ENCODE peak calls at places on chromosomes 12 and 14, in eight cellular contexts. F is stomach, D is ovary, T is upper lobe of left lung, M is suprapubic skin, K is esophagus muscularis mucosa, U is transverse colon, Q is sigmoid colon. N is an unnamed sample. For H3K36me3, the result is how much of the 10 kb centered on the place peaks cover.

GRCh38 chr12:69553626-69554248 is 31.5 kb upstream of the CCT2 start:
- DNase-seq in F (no peak), D (no peak), T (no peak), M (no peak), K (no peak), U (no peak), Q (no peak), N (no peak)

GRCh38 chr12:89383235-89384049 is 31.1 kb upstream of the DUSP6 start:
- DNase-seq in F (no peak), D (no peak), T (no peak), M (no peak), K (no peak), U (peak), Q (no peak), N (no peak)

GRCh38 chr12:10740182-10740581 is 17.1 kb upstream of the YBX3 start:
- DNase-seq in F (no peak), D (no peak), T (no peak), M (no peak), K (no peak), U (no peak), Q (no peak), N (no peak)

GRCh38 chr12:133129368-133130037 is 571 bp downstream of the ZNF891 start:
- DNase-seq in F (no peak), D (no peak), T (peak), M (no peak), K (no peak), U (no peak), Q (no peak), N (no peak)

GRCh38 chr12:1832801-1833595 is 12.6 kb downstream of the LRTM2 start:
- DNase-seq in F (no peak), D (no peak), T (no peak), M (no peak), K (no peak), U (no peak), Q (peak), N (no peak)

GRCh38 chr12:105573574-105573973 is 243.1 kb downstream of the C12orf75 start:
- DNase-seq in F (no peak), D (no peak), T (no peak), M (no peak), K (no peak), U (no peak), Q (no peak), N (no peak)

GRCh38 chr12:107287436-107288413 is 194.4 kb upstream of the CRY1 start:
- DNase-seq in F (no peak), D (no peak), T (no peak), M (no peak), K (peak), U (no peak), Q (no peak), N (no peak)

GRCh38 chr12:78392918-78393317 is 471.7 kb upstream of the SYT1 start:
- DNase-seq in F (no peak), D (peak), T (no peak), M (no peak), K (no peak), U (no peak), Q (no peak), N (no peak)

GRCh38 chr12:5114436-5114835 is 70.8 kb downstream of the KCNA5 start:
- DNase-seq in F (no peak), D (no peak), T (no peak), M (no peak), K (no peak), U (no peak), Q (no peak), N (no peak)

GRCh38 chr12:79191391-79191790 is 326.8 kb downstream of the SYT1 start:
- DNase-seq in F (no peak), D (no peak), T (no peak), M (no peak), K (no peak), U (no peak), Q (no peak), N (no peak)

GRCh38 chr12:103373088-103373523 is 122.7 kb downstream of the C12orf42 start:
- DNase-seq in F (peak), D (no peak), T (no peak), M (no peak), K (no peak), U (no peak), Q (no peak), N (no peak)

GRCh38 chr12:88206636-88207035 is 64.5 kb downstream of the TMTC3 start:
- DNase-seq in F (no peak), D (no peak), T (no peak), M (no peak), K (no peak), U (no peak), Q (no peak), N (peak)

GRCh38 chr14:74964787-74965769 is 9.7 kb upstream of the PGF start:
- DNase-seq in F (no peak), D (no peak), T (no peak), M (no peak), K (no peak), U (no peak), Q (peak), N (no peak)

GRCh38 chr14:91257328-91258020 is 13.0 kb upstream of the GPR68 start:
- DNase-seq in F (no peak), D (no peak), T (no peak), M (no peak), K (no peak), U (no peak), Q (no peak), N (no peak)

GRCh38 chr12:42946776-42947435 is 357.4 kb upstream of the PRICKLE1 start:
- DNase-seq in F (no peak), D (no peak), T (no peak), M (no peak), K (no peak), U (no peak), Q (no peak), N (no peak)

GRCh38 chr12:1933342-1933992 is 15.0 kb upstream of the CACNA2D4 start:
- DNase-seq in F (peak), D (no peak), T (peak), M (no peak), K (no peak), U (no peak), Q (peak), N (no peak)

GRCh38 chr12:27280412-27280811 is 36.3 kb downstream of the STK38L start:
- DNase-seq in F (no peak), D (no peak), T (no peak), M (no peak), K (no peak), U (peak), Q (no peak), N (no peak)

GRCh38 chr14:76329150-76329881 is 46.6 kb upstream of the ESRRB start:
- DNase-seq in F (no peak), D (no peak), T (peak), M (no peak), K (no peak), U (no peak), Q (peak), N (no peak)

GRCh38 chr12:76144253-76144564 is 59.7 kb upstream of the NAP1L1 start:
- DNase-seq in F (peak), D (no peak), T (no peak), M (no peak), K (no peak), U (peak), Q (no peak), N (peak)

GRCh38 chr12:14256555-14257169 is 108.8 kb upstream of the ATF7IP start:
- DNase-seq in F (peak), D (peak), T (no peak), M (peak), K (no peak), U (peak), Q (peak), N (peak)
- TF ChIP-seq EP300 in F (no peak), D (no peak), T (no peak), M (no peak), K (no peak), U (no peak), Q (no peak), N (peak)

DNA sequence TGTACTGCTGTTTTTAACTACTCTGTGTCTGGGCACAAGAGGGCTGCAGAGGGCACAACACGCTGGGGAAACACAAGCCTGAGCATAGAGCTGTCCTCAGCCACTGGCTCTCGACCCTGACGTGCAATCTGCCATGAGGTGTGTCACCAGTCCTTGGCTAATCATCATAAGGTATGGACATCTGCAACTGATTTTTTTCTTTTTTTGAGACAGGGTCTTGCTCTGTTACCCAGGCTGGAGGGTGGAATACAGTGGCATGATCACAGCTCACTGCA is 29.5 kb downstream of the PXN start:
- DNase-seq in F (no peak), D (no peak), T (no peak), M (no peak), K (no peak), U (no peak), Q (no peak), N (no peak)
- H3K27ac ChIP-seq in F (peak), D (no peak), T (peak), M (peak), K (peak), U (peak), Q (peak), N (peak)

DNA sequence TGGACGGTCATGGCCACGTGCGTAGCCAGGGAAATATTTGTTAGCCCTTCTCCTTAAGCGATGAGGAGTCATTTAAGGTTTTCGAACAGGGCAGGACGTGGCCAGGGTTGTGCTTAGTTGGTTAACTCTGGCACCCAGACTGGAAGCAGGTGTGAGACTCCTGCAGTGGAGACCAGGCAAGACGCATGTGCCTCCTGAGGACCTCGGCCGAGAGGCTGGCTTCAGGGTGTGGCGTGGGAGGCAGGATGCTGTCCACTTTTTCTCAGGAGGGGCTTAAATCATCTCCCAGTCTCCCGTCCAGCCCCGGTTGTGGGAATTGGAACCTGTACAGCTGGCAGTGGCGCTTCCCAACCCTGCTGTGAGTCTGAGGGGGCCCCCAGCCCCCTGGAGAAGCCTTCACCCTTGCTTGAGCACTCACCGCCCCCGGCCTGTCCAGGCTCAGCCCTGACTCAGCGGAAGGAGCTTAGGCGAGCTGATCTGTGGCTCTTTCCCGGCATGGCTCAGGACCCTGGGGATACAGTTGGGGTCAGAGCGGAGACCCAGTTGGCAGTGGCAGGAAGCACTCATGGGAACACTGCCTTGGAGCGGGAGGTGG is 46.3 kb upstream of the TSPAN9 start:
- DNase-seq in F (no peak), D (no peak), T (peak), M (no peak), K (no peak), U (no peak), Q (no peak), N (no peak)
- H3K36me3 ChIP-seq in F (under half), D (under half), T (under half), M (under half), K (under half), U (under half), Q (under half), N (under half)

GRCh38 chr12:72995616-72996015 is 723.4 kb downstream of the TRHDE start:
- DNase-seq in F (no peak), D (no peak), T (no peak), M (no peak), K (no peak), U (no peak), Q (no peak), N (no peak)
- TF ChIP-seq EP300 in F (no peak), D (no peak), T (no peak), M (no peak), K (no peak), U (no peak), Q (no peak), N (no peak)

GRCh38 chr12:19517583-19517982 is 78.3 kb downstream of the AEBP2 start:
- DNase-seq in F (no peak), D (no peak), T (no peak), M (no peak), K (no peak), U (no peak), Q (no peak), N (no peak)
- H3K27ac ChIP-seq in F (no peak), D (no peak), T (no peak), M (no peak), K (no peak), U (no peak), Q (no peak), N (no peak)

GRCh38 chr12:13799574-13799973 is 181.8 kb downstream of the GRIN2B start:
- DNase-seq in F (no peak), D (no peak), T (no peak), M (no peak), K (no peak), U (no peak), Q (no peak), N (no peak)

GRCh38 chr12:13801543-13801942 is 179.9 kb downstream of the GRIN2B start:
- DNase-seq in F (no peak), D (no peak), T (no peak), M (no peak), K (no peak), U (no peak), Q (no peak), N (no peak)

GRCh38 chr12:13794706-13795105 is 186.7 kb downstream of the GRIN2B start:
- DNase-seq in F (no peak), D (no peak), T (no peak), M (no peak), K (no peak), U (no peak), Q (no peak), N (no peak)

DNA sequence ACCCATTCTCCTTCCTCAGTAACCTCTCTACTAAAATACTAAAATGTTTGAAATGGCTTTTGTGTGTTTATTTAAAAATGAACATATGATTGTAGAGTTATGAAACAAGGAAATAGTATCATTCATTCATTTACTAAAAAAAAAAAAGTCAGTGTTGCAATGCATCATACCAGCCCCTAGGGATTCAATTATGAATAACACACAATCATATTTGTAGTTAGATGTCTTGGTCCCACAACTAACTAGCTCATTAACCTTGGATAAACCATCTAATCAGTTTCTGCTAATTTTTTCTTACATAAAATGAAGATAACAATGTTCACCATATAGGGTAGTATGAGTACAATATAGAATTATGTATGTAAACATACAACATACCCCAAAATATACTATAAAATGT is 183.2 kb downstream of the GRIN2B start:
- DNase-seq in F (no peak), D (no peak), T (no peak), M (no peak), K (no peak), U (no peak), Q (no peak), N (no peak)
- H3K36me3 ChIP-seq in F (under half), D (under half), T (under half), M (under half), K (under half), U (under half), Q (under half), N (under half)

GRCh38 chr14:102140027-102140749 is 491 bp downstream of the WDR20 start:
- DNase-seq in F (peak), D (peak), T (peak), M (peak), K (no peak), U (peak), Q (peak), N (peak)
- TF ChIP-seq EP300 in F (no peak), D (no peak), T (no peak), M (no peak), K (no peak), U (no peak), Q (no peak), N (no peak)

GRCh38 chr14:104429291-104429861 is 150.2 kb upstream of the C14orf180 start:
- DNase-seq in F (no peak), D (no peak), T (peak), M (peak), K (peak), U (no peak), Q (no peak), N (no peak)

GRCh38 chr14:104431929-104432541 is 147.5 kb upstream of the C14orf180 start:
- DNase-seq in F (no peak), D (no peak), T (peak), M (peak), K (peak), U (no peak), Q (peak), N (no peak)

GRCh38 chr14:104432611-104433231 is 146.8 kb upstream of the C14orf180 start:
- DNase-seq in F (peak), D (no peak), T (peak), M (peak), K (peak), U (no peak), Q (peak), N (no peak)

GRCh38 chr14:104433401-104434213 is 146.0 kb upstream of the C14orf180 start:
- DNase-seq in F (peak), D (no peak), T (peak), M (peak), K (peak), U (no peak), Q (peak), N (no peak)

GRCh38 chr14:104431351-104431928 is 148.1 kb upstream of the C14orf180 start:
- DNase-seq in F (no peak), D (no peak), T (peak), M (peak), K (peak), U (no peak), Q (no peak), N (no peak)
- H3K27ac ChIP-seq in F (no peak), D (no peak), T (no peak), M (no peak), K (no peak), U (no peak), Q (no peak), N (no peak)

N was measured in tibial nerve.